ENCODE peak calls at places on chromosomes 11 and 22, in eight cellular contexts. W is GM20000, R is endothelial cell, X is PC-9, N is K562, C is GM10248, Z is testis, J is right lobe of liver. K is an unnamed sample.

GRCh38 chr11:19232910-19233503 is 7.7 kb downstream of the E2F8 start:
- DNase-seq in W (no peak), R (no peak), X (peak; percentile 79), N (no peak), C (no peak), Z (no peak), J (no peak), K (no peak)

GRCh38 chr11:22193348-22194051 is 615 bp downstream of the ANO5 start:
- DNase-seq in W (peak; percentile 31), R (peak; percentile 38), X (no peak), N (peak; percentile 6), C (peak; percentile 30), Z (peak; percentile 35), J (peak; percentile 45), K (no peak)

GRCh38 chr11:44883277-44883676 is 67.4 kb downstream of the TP53I11 start:
- DNase-seq in W (no peak), R (no peak), X (peak; percentile 54), N (no peak), C (no peak), Z (no peak), J (no peak), K (no peak)

GRCh38 chr11:70247042-70247709 is 23.3 kb upstream of the PPFIA1 start:
- DNase-seq in W (no peak), R (no peak), X (no peak), N (peak; percentile 29), C (no peak), Z (no peak), J (no peak), K (no peak)

GRCh38 chr11:132718711-132719641 is 813.3 kb downstream of the OPCML start:
- DNase-seq in W (no peak), R (no peak), X (no peak), N (no peak), C (no peak), Z (peak; percentile 27), J (peak; percentile 26), K (no peak)

GRCh38 chr11:94897330-94897768 is 76.0 kb downstream of the CWC15 start:
- DNase-seq in W (peak; percentile 51), R (peak; percentile 42), X (no peak), N (peak; percentile 58), C (peak; percentile 42), Z (peak; percentile 79), J (peak; percentile 35), K (no peak)

GRCh38 chr11:97702948-97703347 is 1313.1 kb downstream of the JRKL start:
- DNase-seq in W (no peak), R (no peak), X (no peak), N (peak; percentile 4), C (no peak), Z (no peak), J (no peak), K (no peak)

GRCh38 chr11:78560826-78561484 is 13.7 kb downstream of the NARS2 start:
- DNase-seq in W (no peak), R (peak; percentile 28), X (no peak), N (no peak), C (no peak), Z (no peak), J (no peak), K (no peak)

GRCh38 chr22:31337178-31337577 is 9.0 kb downstream of the PATZ1 start:
- DNase-seq in W (no peak), R (no peak), X (peak; percentile 61), N (no peak), C (no peak), Z (no peak), J (peak; percentile 24), K (no peak)

GRCh38 chr22:38034278-38034882 is 22.8 kb upstream of the PICK1 start:
- DNase-seq in W (no peak), R (peak; percentile 29), X (peak; percentile 74), N (peak; percentile 85), C (peak; percentile 61), Z (peak; percentile 63), J (peak; percentile 72), K (peak; percentile 41)

GRCh38 chr11:69983897-69984438 is 94.1 kb upstream of the ANO1 start:
- DNase-seq in W (no peak), R (no peak), X (no peak), N (no peak), C (no peak), Z (no peak), J (no peak), K (no peak)

GRCh38 chr22:35104491-35104890 is 38.5 kb downstream of the ISX start:
- DNase-seq in W (no peak), R (no peak), X (no peak), N (no peak), C (no peak), Z (no peak), J (no peak), K (no peak)

GRCh38 chr22:35099883-35100282 is 33.9 kb downstream of the ISX start:
- DNase-seq in W (no peak), R (no peak), X (no peak), N (peak; percentile 34), C (no peak), Z (no peak), J (no peak), K (no peak)

GRCh38 chr22:35103756-35104155 is 37.8 kb downstream of the ISX start:
- DNase-seq in W (no peak), R (no peak), X (no peak), N (no peak), C (no peak), Z (no peak), J (no peak), K (no peak)

GRCh38 chr22:35098921-35099320 is 33.0 kb downstream of the ISX start:
- DNase-seq in W (no peak), R (no peak), X (no peak), N (no peak), C (no peak), Z (no peak), J (no peak), K (no peak)

DNA sequence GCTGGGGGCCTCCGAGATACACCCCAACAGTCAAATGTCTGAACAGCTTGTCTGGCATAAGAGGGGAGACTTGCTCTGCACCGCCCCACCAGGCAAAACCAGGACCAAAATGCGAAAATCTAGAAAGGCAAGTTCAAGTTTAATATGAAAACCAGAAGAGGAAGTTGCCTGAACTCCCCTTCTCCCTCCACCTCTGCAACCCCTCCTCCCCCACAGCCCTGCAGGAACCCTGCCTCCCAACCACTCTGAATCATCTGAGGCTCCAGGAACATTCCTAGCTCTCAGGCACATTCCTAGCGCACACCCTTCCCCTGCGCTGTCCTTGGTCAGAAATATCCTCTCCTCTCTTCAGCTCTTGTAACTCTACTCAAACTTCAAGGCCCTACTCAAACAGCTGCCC is 36.7 kb downstream of the ISX start:
- DNase-seq in W (peak; percentile 41), R (no peak), X (no peak), N (peak; percentile 48), C (peak; percentile 51), Z (no peak), J (no peak), K (no peak)
- TF ChIP-seq CTCF in W (peak; percentile 18), R (no peak), X (no peak), N (peak; percentile 18), C (no peak), Z (no peak), J (no peak), K (no peak)

DNA sequence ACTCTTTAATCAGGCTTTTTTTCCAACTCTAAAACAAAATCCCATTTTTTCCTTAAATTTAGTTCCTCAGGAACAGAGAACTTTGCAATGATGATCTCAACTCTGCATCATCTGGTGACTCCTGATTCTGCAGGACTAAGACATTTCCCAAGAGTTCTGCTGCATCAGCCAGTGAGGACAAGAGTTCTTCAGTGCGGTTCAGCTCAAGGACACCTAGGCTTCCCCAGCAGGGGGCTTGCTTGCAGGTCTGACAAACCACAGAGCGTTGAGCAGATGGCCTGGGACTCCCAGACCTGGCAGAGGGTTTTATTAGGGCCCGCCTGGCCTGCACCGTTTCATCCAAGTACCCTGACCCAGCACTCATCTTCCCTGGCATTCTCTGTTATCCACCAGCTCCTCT is 6.4 kb downstream of the CDCA5 start:
- DNase-seq in W (no peak), R (no peak), X (peak; percentile 34), N (peak; percentile 45), C (no peak), Z (no peak), J (no peak), K (no peak)
- TF ChIP-seq CTCF in W (no peak), R (no peak), X (no peak), N (peak; percentile 6), C (no peak), Z (no peak), J (no peak), K (no peak)

GRCh38 chr11:8337396-8337795 is 73.7 kb upstream of the LMO1 start:
- DNase-seq in W (no peak), R (no peak), X (no peak), N (no peak), C (no peak), Z (no peak), J (no peak), K (no peak)

GRCh38 chr11:8335683-8336082 is 72.0 kb upstream of the LMO1 start:
- DNase-seq in W (no peak), R (no peak), X (peak; percentile 46), N (no peak), C (no peak), Z (no peak), J (no peak), K (no peak)

GRCh38 chr11:8338138-8338537 is 74.5 kb upstream of the LMO1 start:
- DNase-seq in W (peak; percentile 82), R (peak; percentile 83), X (no peak), N (peak; percentile 60), C (peak; percentile 76), Z (peak; percentile 69), J (peak; percentile 57), K (no peak)

GRCh38 chr11:8336356-8337114 is 72.9 kb upstream of the LMO1 start:
- DNase-seq in W (no peak), R (no peak), X (peak; percentile 82), N (no peak), C (no peak), Z (no peak), J (no peak), K (no peak)

GRCh38 chr11:8337115-8337386 is 73.4 kb upstream of the LMO1 start:
- DNase-seq in W (no peak), R (no peak), X (no peak), N (no peak), C (no peak), Z (no peak), J (no peak), K (no peak)
- TF ChIP-seq CTCF in W (no peak), R (no peak), X (no peak), N (no peak), C (no peak), Z (no peak), J (no peak), K (no peak)

DNA sequence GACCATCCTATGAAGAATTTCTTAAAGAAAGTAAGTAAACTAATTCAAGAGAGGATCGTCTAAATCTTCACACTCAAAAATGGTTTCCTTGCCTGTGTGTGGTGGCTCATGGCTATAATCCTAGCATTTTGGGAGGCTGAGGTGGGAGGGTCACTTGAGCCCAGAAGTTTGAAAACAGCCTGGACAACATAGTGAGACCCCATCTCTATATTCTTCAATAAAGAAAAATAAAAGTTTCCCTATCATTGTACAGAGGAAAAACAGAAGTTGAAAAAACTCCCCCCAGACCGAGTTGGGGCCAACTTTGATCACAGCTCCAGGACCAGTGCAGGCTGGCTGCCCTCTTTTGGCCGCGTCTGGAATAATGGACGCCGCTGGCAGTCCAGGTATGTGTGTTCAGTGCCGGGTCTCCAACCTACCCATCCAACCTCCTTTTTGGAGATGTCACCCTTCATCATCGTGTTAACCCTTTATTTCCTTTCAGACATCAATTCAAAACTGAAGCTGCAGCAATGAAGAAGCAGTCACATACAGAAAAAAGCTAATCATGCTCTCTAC is 3.0 kb downstream of the RPS25 start:
- DNase-seq in W (no peak), R (no peak), X (peak; percentile 24), N (peak; percentile 41), C (no peak), Z (no peak), J (no peak), K (no peak)
- TF ChIP-seq CTCF in W (no peak), R (no peak), X (peak; percentile 42), N (peak; percentile 49), C (peak; percentile 10), Z (no peak), J (peak; percentile 27), K (no peak)